ENCODE peak calls at places on chromosomes 12 and 14, in ten cellular contexts. One of them, this sample, is unnamed.

GRCh38 chr14:104864267-104865068 is 600 bp upstream of the CEP170B start:
- DNase-seq in astrocyte: no peak
- DNase-seq in right lobe of liver: peak
- DNase-seq in heart left ventricle: peak
- DNase-seq in fibroblast of mammary gland: no peak
- DNase-seq in ovary: peak
- DNase-seq in AG10803: no peak
- DNase-seq in BJ: no peak
- DNase-seq in neural crest cell: no peak
- DNase-seq in thoracic aorta: no peak
- DNase-seq in this sample: peak

GRCh38 chr12:113314121-113314529 is 20.8 kb downstream of the SLC8B1 start:
- DNase-seq in astrocyte: peak
- DNase-seq in right lobe of liver: no peak
- DNase-seq in heart left ventricle: no peak
- DNase-seq in fibroblast of mammary gland: peak
- DNase-seq in ovary: no peak
- DNase-seq in AG10803: no peak
- DNase-seq in BJ: no peak
- DNase-seq in neural crest cell: no peak
- DNase-seq in thoracic aorta: no peak
- DNase-seq in this sample: no peak

GRCh38 chr12:40331886-40332285 is 107.1 kb downstream of the LRRK2 start:
- DNase-seq in astrocyte: no peak
- DNase-seq in right lobe of liver: no peak
- DNase-seq in heart left ventricle: no peak
- DNase-seq in fibroblast of mammary gland: peak
- DNase-seq in ovary: no peak
- DNase-seq in AG10803: no peak
- DNase-seq in BJ: no peak
- DNase-seq in neural crest cell: no peak
- DNase-seq in thoracic aorta: no peak
- DNase-seq in this sample: peak

GRCh38 chr14:50230601-50231474 is 540 bp downstream of the SOS2 start:
- DNase-seq in astrocyte: peak
- DNase-seq in right lobe of liver: peak
- DNase-seq in heart left ventricle: peak
- DNase-seq in fibroblast of mammary gland: peak
- DNase-seq in ovary: peak
- DNase-seq in AG10803: peak
- DNase-seq in BJ: no peak
- DNase-seq in neural crest cell: peak
- DNase-seq in thoracic aorta: no peak
- DNase-seq in this sample: peak

GRCh38 chr12:128820723-128821432 is 2.9 kb downstream of the SLC15A4 start:
- DNase-seq in astrocyte: no peak
- DNase-seq in right lobe of liver: peak
- DNase-seq in heart left ventricle: peak
- DNase-seq in fibroblast of mammary gland: no peak
- DNase-seq in ovary: no peak
- DNase-seq in AG10803: no peak
- DNase-seq in BJ: no peak
- DNase-seq in neural crest cell: no peak
- DNase-seq in thoracic aorta: no peak
- DNase-seq in this sample: no peak

GRCh38 chr12:82650627-82651337 is 35.9 kb upstream of the TMTC2 start:
- DNase-seq in astrocyte: peak
- DNase-seq in right lobe of liver: no peak
- DNase-seq in heart left ventricle: peak
- DNase-seq in fibroblast of mammary gland: peak
- DNase-seq in ovary: no peak
- DNase-seq in AG10803: no peak
- DNase-seq in BJ: no peak
- DNase-seq in neural crest cell: no peak
- DNase-seq in thoracic aorta: no peak
- DNase-seq in this sample: peak

GRCh38 chr12:50597200-50598195 is 92.7 kb downstream of the DIP2B start:
- DNase-seq in astrocyte: peak
- DNase-seq in right lobe of liver: no peak
- DNase-seq in heart left ventricle: no peak
- DNase-seq in fibroblast of mammary gland: peak
- DNase-seq in ovary: no peak
- DNase-seq in AG10803: peak
- DNase-seq in BJ: no peak
- DNase-seq in neural crest cell: no peak
- DNase-seq in thoracic aorta: peak
- DNase-seq in this sample: peak

GRCh38 chr12:69388371-69388770 is 28.8 kb downstream of the YEATS4 start:
- DNase-seq in astrocyte: peak
- DNase-seq in right lobe of liver: no peak
- DNase-seq in heart left ventricle: no peak
- DNase-seq in fibroblast of mammary gland: peak
- DNase-seq in ovary: no peak
- DNase-seq in AG10803: peak
- DNase-seq in BJ: peak
- DNase-seq in neural crest cell: no peak
- DNase-seq in thoracic aorta: no peak
- DNase-seq in this sample: peak

GRCh38 chr12:62660763-62661162 is 194.1 kb downstream of the MON2 start:
- DNase-seq in astrocyte: peak
- DNase-seq in right lobe of liver: no peak
- DNase-seq in heart left ventricle: no peak
- DNase-seq in fibroblast of mammary gland: peak
- DNase-seq in ovary: no peak
- DNase-seq in AG10803: peak
- DNase-seq in BJ: peak
- DNase-seq in neural crest cell: no peak
- DNase-seq in thoracic aorta: no peak
- DNase-seq in this sample: peak

GRCh38 chr12:110421159-110421661 is 17.7 kb upstream of the ANAPC7 start:
- DNase-seq in astrocyte: no peak
- DNase-seq in right lobe of liver: no peak
- DNase-seq in heart left ventricle: no peak
- DNase-seq in fibroblast of mammary gland: no peak
- DNase-seq in ovary: no peak
- DNase-seq in AG10803: no peak
- DNase-seq in BJ: no peak
- DNase-seq in neural crest cell: no peak
- DNase-seq in thoracic aorta: no peak
- DNase-seq in this sample: no peak

GRCh38 chr12:55850893-55851292 is 8.2 kb upstream of the MMP19 start:
- DNase-seq in astrocyte: peak
- DNase-seq in right lobe of liver: no peak
- DNase-seq in heart left ventricle: no peak
- DNase-seq in fibroblast of mammary gland: peak
- DNase-seq in ovary: no peak
- DNase-seq in AG10803: peak
- DNase-seq in BJ: no peak
- DNase-seq in neural crest cell: no peak
- DNase-seq in thoracic aorta: no peak
- DNase-seq in this sample: no peak

GRCh38 chr14:101560534-101561113 is 671 bp upstream of the DIO3 start:
- DNase-seq in astrocyte: no peak
- DNase-seq in right lobe of liver: no peak
- DNase-seq in heart left ventricle: no peak
- DNase-seq in fibroblast of mammary gland: no peak
- DNase-seq in ovary: peak
- DNase-seq in AG10803: no peak
- DNase-seq in BJ: no peak
- DNase-seq in neural crest cell: no peak
- DNase-seq in thoracic aorta: no peak
- DNase-seq in this sample: no peak
- TF ChIP-seq CTCF in astrocyte: no peak
- TF ChIP-seq CTCF in right lobe of liver: no peak
- TF ChIP-seq CTCF in heart left ventricle: no peak
- TF ChIP-seq CTCF in fibroblast of mammary gland: no peak
- TF ChIP-seq CTCF in ovary: no peak
- TF ChIP-seq CTCF in AG10803: no peak
- TF ChIP-seq CTCF in BJ: no peak
- TF ChIP-seq CTCF in neural crest cell: no peak
- TF ChIP-seq CTCF in thoracic aorta: no peak
- TF ChIP-seq CTCF in this sample: no peak

GRCh38 chr12:116759783-116760581 is 21.9 kb downstream of the RNFT2 start:
- DNase-seq in astrocyte: no peak
- DNase-seq in right lobe of liver: no peak
- DNase-seq in heart left ventricle: peak
- DNase-seq in fibroblast of mammary gland: no peak
- DNase-seq in ovary: no peak
- DNase-seq in AG10803: no peak
- DNase-seq in BJ: no peak
- DNase-seq in neural crest cell: no peak
- DNase-seq in thoracic aorta: no peak
- DNase-seq in this sample: no peak
- TF ChIP-seq CTCF in astrocyte: no peak
- TF ChIP-seq CTCF in right lobe of liver: no peak
- TF ChIP-seq CTCF in heart left ventricle: no peak
- TF ChIP-seq CTCF in fibroblast of mammary gland: no peak
- TF ChIP-seq CTCF in ovary: no peak
- TF ChIP-seq CTCF in AG10803: no peak
- TF ChIP-seq CTCF in BJ: no peak
- TF ChIP-seq CTCF in neural crest cell: peak
- TF ChIP-seq CTCF in thoracic aorta: no peak
- TF ChIP-seq CTCF in this sample: no peak

DNA sequence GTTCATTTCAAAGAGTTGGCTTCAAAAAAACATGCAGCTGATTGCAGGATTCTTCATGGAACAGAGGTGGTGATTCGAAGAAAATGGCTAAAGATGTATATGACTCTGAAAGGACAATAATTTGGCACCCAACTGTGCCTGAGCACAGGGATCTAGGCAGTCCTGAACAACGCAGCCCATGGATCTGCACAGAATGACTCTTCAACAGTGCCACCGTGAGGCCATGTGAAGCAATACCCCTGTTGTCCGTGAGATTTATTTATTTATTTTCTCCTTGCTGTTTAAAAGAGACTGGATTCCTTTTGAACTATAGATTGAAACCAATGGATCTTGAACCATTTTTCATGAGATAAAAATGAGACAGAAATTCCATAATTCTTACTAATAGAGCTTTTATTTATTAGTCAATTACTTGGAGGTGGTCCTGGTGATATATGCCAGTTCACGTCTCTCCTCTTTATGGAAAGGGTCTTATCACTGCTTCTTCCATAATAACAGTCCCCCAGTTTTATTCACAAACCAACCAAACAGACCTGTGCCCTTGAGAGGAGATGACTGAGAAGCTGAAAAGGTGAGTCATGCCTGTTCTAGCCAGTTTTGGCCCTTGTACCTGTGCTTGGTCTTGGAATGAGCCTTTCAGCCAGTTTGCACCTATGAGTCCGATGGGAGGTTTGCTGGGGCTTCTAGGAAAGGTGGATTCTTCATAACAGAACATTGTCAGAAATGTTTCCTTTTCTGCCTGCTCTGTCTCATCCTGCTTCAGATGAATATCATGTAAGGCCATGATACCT is 1598.3 kb downstream of the AACS start:
- DNase-seq in astrocyte: no peak
- DNase-seq in right lobe of liver: no peak
- DNase-seq in heart left ventricle: no peak
- DNase-seq in fibroblast of mammary gland: peak
- DNase-seq in ovary: no peak
- DNase-seq in AG10803: no peak
- DNase-seq in BJ: no peak
- DNase-seq in neural crest cell: peak
- DNase-seq in thoracic aorta: no peak
- DNase-seq in this sample: peak
- TF ChIP-seq CTCF in astrocyte: peak
- TF ChIP-seq CTCF in right lobe of liver: peak
- TF ChIP-seq CTCF in heart left ventricle: no peak
- TF ChIP-seq CTCF in fibroblast of mammary gland: peak
- TF ChIP-seq CTCF in ovary: no peak
- TF ChIP-seq CTCF in AG10803: peak
- TF ChIP-seq CTCF in BJ: peak
- TF ChIP-seq CTCF in neural crest cell: peak
- TF ChIP-seq CTCF in thoracic aorta: no peak
- TF ChIP-seq CTCF in this sample: peak

DNA sequence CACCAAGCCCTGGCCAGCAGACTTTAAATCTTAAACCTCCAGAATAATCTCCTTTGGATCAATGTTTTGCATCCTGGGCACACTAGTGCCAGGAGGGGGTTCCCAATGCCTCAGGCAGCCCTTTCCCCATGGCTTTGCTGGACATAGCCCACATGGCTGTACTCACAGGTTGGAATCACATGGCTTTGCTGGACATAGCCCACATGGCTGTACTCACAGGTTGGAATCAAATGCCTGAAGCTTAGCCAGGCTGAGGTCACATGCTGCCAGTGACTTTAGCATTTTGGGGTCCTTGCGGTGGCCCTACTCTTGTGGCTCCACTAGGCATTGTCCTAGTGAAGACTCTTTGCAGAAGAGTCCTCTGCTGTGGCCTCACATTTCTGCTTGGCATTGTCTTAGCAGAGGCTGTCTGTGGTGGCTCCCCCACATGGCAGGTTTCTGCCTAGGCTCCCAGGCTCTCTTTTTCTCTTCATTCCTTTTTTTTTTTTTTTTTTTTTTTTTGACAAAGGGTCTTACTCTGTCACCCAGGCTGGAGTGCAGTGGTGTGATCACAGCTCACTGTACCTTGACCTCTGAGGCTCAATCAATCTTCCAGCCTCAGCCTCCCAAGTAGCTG is 13.0 kb downstream of the FLVCR2 start:
- DNase-seq in astrocyte: no peak
- DNase-seq in right lobe of liver: no peak
- DNase-seq in heart left ventricle: no peak
- DNase-seq in fibroblast of mammary gland: no peak
- DNase-seq in ovary: no peak
- DNase-seq in AG10803: no peak
- DNase-seq in BJ: no peak
- DNase-seq in neural crest cell: no peak
- DNase-seq in thoracic aorta: no peak
- DNase-seq in this sample: no peak
- TF ChIP-seq CTCF in astrocyte: no peak
- TF ChIP-seq CTCF in right lobe of liver: no peak
- TF ChIP-seq CTCF in heart left ventricle: no peak
- TF ChIP-seq CTCF in fibroblast of mammary gland: peak
- TF ChIP-seq CTCF in ovary: no peak
- TF ChIP-seq CTCF in AG10803: no peak
- TF ChIP-seq CTCF in BJ: no peak
- TF ChIP-seq CTCF in neural crest cell: no peak
- TF ChIP-seq CTCF in thoracic aorta: no peak
- TF ChIP-seq CTCF in this sample: no peak